ENCODE peak calls at places on chromosomes 1 and 21, in eight cellular contexts. A is amniotic stem cell, Z is GM20000, G is endothelial cell of umbilical vein, X is mucosa of descending colon, P is esophagus squamous epithelium, B is T-helper 17 cell, M is A549. V is an unnamed sample.

GRCh38 chr1:11071463-11072215 is 11.8 kb upstream of the SRM start:
- DNase-seq in A (no peak), Z (no peak), G (no peak), X (no peak), P (no peak), B (no peak), M (no peak), V (no peak)

GRCh38 chr1:101526813-101527212 is 290.0 kb downstream of the S1PR1 start:
- DNase-seq in A (no peak), Z (no peak), G (no peak), X (no peak), P (no peak), B (no peak), M (no peak), V (no peak)

GRCh38 chr1:51506537-51506936 is 12.5 kb downstream of the EPS15 start:
- DNase-seq in A (no peak), Z (no peak), G (peak), X (no peak), P (no peak), B (no peak), M (no peak), V (no peak)

GRCh38 chr21:17660862-17661261 is 48.2 kb upstream of the BTG3 start:
- DNase-seq in A (no peak), Z (no peak), G (no peak), X (no peak), P (no peak), B (no peak), M (no peak), V (no peak)

GRCh38 chr1:38208720-38209632 is 162.4 kb upstream of the POU3F1 start:
- DNase-seq in A (no peak), Z (no peak), G (no peak), X (no peak), P (no peak), B (no peak), M (no peak), V (no peak)

GRCh38 chr1:2204384-2205190 is 10.0 kb upstream of the FAAP20 start:
- DNase-seq in A (peak), Z (peak), G (peak), X (peak), P (no peak), B (peak), M (no peak), V (peak)

GRCh38 chr1:201259476-201260235 is 23.6 kb upstream of the PKP1 start:
- DNase-seq in A (no peak), Z (no peak), G (no peak), X (no peak), P (no peak), B (no peak), M (no peak), V (peak)

GRCh38 chr21:27462786-27463185 is 495.9 kb upstream of the ADAMTS5 start:
- DNase-seq in A (no peak), Z (no peak), G (no peak), X (no peak), P (no peak), B (no peak), M (no peak), V (no peak)

GRCh38 chr1:172332230-172332629 is 88.3 kb upstream of the C1orf105 start:
- DNase-seq in A (no peak), Z (no peak), G (no peak), X (no peak), P (no peak), B (no peak), M (no peak), V (no peak)

GRCh38 chr1:211711313-211711712 is 35.9 kb upstream of the NEK2 start:
- DNase-seq in A (no peak), Z (no peak), G (no peak), X (no peak), P (no peak), B (no peak), M (no peak), V (no peak)

GRCh38 chr1:56953386-56953785 is 12.4 kb downstream of the C8B start:
- DNase-seq in A (no peak), Z (no peak), G (no peak), X (no peak), P (no peak), B (no peak), M (no peak), V (no peak)

GRCh38 chr1:89149229-89149628 is 23.3 kb upstream of the GBP2 start:
- DNase-seq in A (no peak), Z (no peak), G (peak), X (no peak), P (no peak), B (no peak), M (peak), V (no peak)

GRCh38 chr1:183185941-183186490 is at the start of gene LAMC2:
- DNase-seq in A (no peak), Z (no peak), G (peak), X (peak), P (no peak), B (no peak), M (peak), V (peak)

GRCh38 chr21:37257526-37257966 is 9.6 kb downstream of the VPS26C start:
- DNase-seq in A (no peak), Z (no peak), G (peak), X (peak), P (no peak), B (no peak), M (peak), V (peak)

GRCh38 chr1:94697839-94698238 is 122.3 kb upstream of the SLC44A3 start:
- DNase-seq in A (no peak), Z (no peak), G (no peak), X (no peak), P (no peak), B (no peak), M (no peak), V (no peak)

GRCh38 chr1:166920561-166921475 is 44.8 kb upstream of the TADA1 start:
- DNase-seq in A (no peak), Z (peak), G (no peak), X (no peak), P (no peak), B (no peak), M (peak), V (no peak)

GRCh38 chr1:217275617-217276398 is 355.1 kb downstream of the GPATCH2 start:
- DNase-seq in A (peak), Z (no peak), G (no peak), X (no peak), P (no peak), B (no peak), M (peak), V (peak)

GRCh38 chr1:155127672-155128468 is at the start of gene EFNA1:
- DNase-seq in A (no peak), Z (peak), G (peak), X (peak), P (no peak), B (peak), M (peak), V (no peak)

GRCh38 chr1:166789286-166789685 is 50.0 kb upstream of the POGK start:
- DNase-seq in A (no peak), Z (no peak), G (no peak), X (no peak), P (no peak), B (no peak), M (no peak), V (peak)

GRCh38 chr1:192788184-192788583 is 20.7 kb upstream of the RGS2 start:
- DNase-seq in A (peak), Z (no peak), G (no peak), X (no peak), P (no peak), B (no peak), M (peak), V (peak)

GRCh38 chr1:246018146-246018545 is 488.9 kb downstream of the SMYD3 start:
- DNase-seq in A (no peak), Z (no peak), G (no peak), X (no peak), P (no peak), B (no peak), M (no peak), V (no peak)

GRCh38 chr1:45793942-45794604 is 9.3 kb upstream of the MAST2 start:
- DNase-seq in A (no peak), Z (no peak), G (no peak), X (no peak), P (no peak), B (no peak), M (no peak), V (no peak)

GRCh38 chr21:16536661-16537359 is 807.0 kb downstream of the USP25 start:
- DNase-seq in A (no peak), Z (no peak), G (peak), X (no peak), P (no peak), B (no peak), M (no peak), V (no peak)

GRCh38 chr1:52032785-52033131 is 852 bp downstream of the KTI12 start:
- DNase-seq in A (no peak), Z (peak), G (peak), X (peak), P (no peak), B (no peak), M (peak), V (no peak)

GRCh38 chr1:167439301-167439988 is 78.9 kb downstream of the CD247 start:
- DNase-seq in A (no peak), Z (no peak), G (peak), X (no peak), P (no peak), B (no peak), M (peak), V (peak)

GRCh38 chr1:59976194-59977074 is 49.9 kb upstream of the CYP2J2 start:
- DNase-seq in A (no peak), Z (peak), G (peak), X (no peak), P (no peak), B (no peak), M (peak), V (peak)

GRCh38 chr21:38556390-38556789 is 58.1 kb upstream of the ERG start:
- DNase-seq in A (no peak), Z (no peak), G (no peak), X (no peak), P (no peak), B (no peak), M (no peak), V (no peak)

GRCh38 chr1:10508511-10508951 is 33.8 kb downstream of the PEX14 start:
- DNase-seq in A (no peak), Z (no peak), G (no peak), X (no peak), P (no peak), B (no peak), M (no peak), V (no peak)

GRCh38 chr1:218496561-218496960 is 151.4 kb downstream of the TGFB2 start:
- DNase-seq in A (peak), Z (no peak), G (peak), X (no peak), P (no peak), B (no peak), M (peak), V (peak)

GRCh38 chr1:46820560-46821060 is 21.8 kb downstream of the CYP4B1 start:
- DNase-seq in A (no peak), Z (no peak), G (no peak), X (no peak), P (no peak), B (no peak), M (no peak), V (no peak)

GRCh38 chr21:33036430-33037162 is 10.9 kb downstream of the OLIG2 start:
- DNase-seq in A (no peak), Z (peak), G (peak), X (no peak), P (no peak), B (no peak), M (no peak), V (no peak)

GRCh38 chr1:24642481-24643361 is at the start of gene SRRM1:
- DNase-seq in A (peak), Z (peak), G (peak), X (peak), P (peak), B (peak), M (peak), V (peak)

GRCh38 chr1:53206735-53207379 is 10.2 kb downstream of the CPT2 start:
- DNase-seq in A (no peak), Z (no peak), G (no peak), X (no peak), P (no peak), B (no peak), M (no peak), V (no peak)

GRCh38 chr1:244789276-244789580 is 46.2 kb upstream of the COX20 start:
- DNase-seq in A (no peak), Z (no peak), G (no peak), X (no peak), P (no peak), B (no peak), M (no peak), V (no peak)

GRCh38 chr1:116971481-116971880 is 30.1 kb upstream of the CD101 start:
- DNase-seq in A (no peak), Z (no peak), G (no peak), X (no peak), P (no peak), B (no peak), M (no peak), V (no peak)

GRCh38 chr1:29805896-29806160 is 569.5 kb downstream of the PTPRU start:
- DNase-seq in A (no peak), Z (no peak), G (no peak), X (no peak), P (no peak), B (no peak), M (no peak), V (no peak)

GRCh38 chr1:11935040-11935378 is 492 bp downstream of the PLOD1 start:
- DNase-seq in A (no peak), Z (no peak), G (no peak), X (no peak), P (no peak), B (no peak), M (no peak), V (no peak)

GRCh38 chr21:41761211-41762181 is 5.4 kb downstream of the RIPK4 start:
- DNase-seq in A (no peak), Z (no peak), G (no peak), X (no peak), P (no peak), B (no peak), M (peak), V (no peak)

GRCh38 chr1:160681067-160681890 is 30.3 kb downstream of the CD48 start:
- DNase-seq in A (peak), Z (peak), G (peak), X (peak), P (peak), B (peak), M (peak), V (peak)

GRCh38 chr1:200925821-200926220 is 31.1 kb downstream of the INAVA start:
- DNase-seq in A (no peak), Z (no peak), G (no peak), X (no peak), P (no peak), B (no peak), M (no peak), V (no peak)